ENCODE peak calls at places on chromosomes 1 and 21, in five cellular contexts. L, F, C, N and W are unnamed samples.

GRCh38 chr21:29148535-29148934 is 18.1 kb downstream of the MAP3K7CL start:
- DNase-seq in N (no peak), C (no peak), F (peak), L (no peak), W (no peak)

GRCh38 chr1:19044975-19045831 is 88.7 kb upstream of the IFFO2 start:
- DNase-seq in L (no peak), C (no peak), F (no peak), N (no peak), W (no peak)

GRCh38 chr1:186754542-186755150 is 74.1 kb upstream of the PLA2G4A start:
- DNase-seq in C (no peak), F (no peak), N (no peak), L (no peak), W (no peak)

GRCh38 chr1:91613594-91613993 is 112.9 kb downstream of the CDC7 start:
- DNase-seq in N (no peak), L (no peak), C (no peak), F (peak), W (peak)

GRCh38 chr1:233097546-233098254 is 147.3 kb downstream of the NTPCR start:
- DNase-seq in L (no peak), C (no peak), F (peak), N (no peak), W (peak)

GRCh38 chr21:39700318-39700717 is 44.7 kb upstream of the IGSF5 start:
- DNase-seq in F (no peak), C (no peak), L (no peak), N (no peak), W (no peak)

GRCh38 chr1:11126544-11126943 is 26.9 kb upstream of the EXOSC10 start:
- DNase-seq in F (no peak), L (no peak), C (no peak), N (no peak), W (no peak)

GRCh38 chr1:41795205-41795762 is 123.4 kb downstream of the HIVEP3 start:
- DNase-seq in C (peak), F (peak), N (no peak), L (no peak), W (peak)

GRCh38 chr1:33723251-33723650 is 140.6 kb upstream of the HMGB4 start:
- DNase-seq in F (no peak), L (no peak), N (no peak), C (no peak), W (no peak)

GRCh38 chr21:41098076-41098475 is 69.9 kb upstream of the BACE2 start:
- DNase-seq in N (no peak), C (no peak), F (no peak), L (no peak), W (no peak)

GRCh38 chr1:200362421-200362820 is 47.4 kb downstream of the ZNF281 start:
- DNase-seq in F (no peak), C (no peak), N (no peak), L (peak), W (no peak)

GRCh38 chr1:112522621-112523020 is 13.9 kb downstream of the WNT2B start:
- DNase-seq in L (no peak), F (peak), C (no peak), N (peak), W (peak)

GRCh38 chr1:186967659-186968394 is 139.1 kb downstream of the PLA2G4A start:
- DNase-seq in N (no peak), L (peak), F (peak), C (no peak), W (peak)

GRCh38 chr1:16074217-16074616 is 766 bp upstream of the FAM131C start:
- DNase-seq in C (no peak), N (no peak), F (no peak), L (no peak), W (no peak)

GRCh38 chr1:227789042-227789880 is 26.2 kb upstream of the PRSS38 start:
- DNase-seq in N (no peak), F (no peak), C (no peak), L (peak), W (no peak)

GRCh38 chr1:6300342-6301141 is 39.6 kb upstream of the GPR153 start:
- DNase-seq in N (peak), L (no peak), F (peak), C (no peak), W (peak)

GRCh38 chr1:239566074-239566473 is 179.7 kb downstream of the CHRM3 start:
- DNase-seq in C (no peak), F (no peak), N (no peak), L (no peak), W (peak)

GRCh38 chr1:38873027-38873969 is at the start of gene MYCBP:
- DNase-seq in F (peak), C (peak), N (peak), L (peak), W (peak)
- TF ChIP-seq CTCF in F (no peak), C (no peak), N (no peak), L (no peak), W (no peak)

GRCh38 chr1:205580140-205580922 is 51.5 kb downstream of the ELK4 start:
- DNase-seq in C (no peak), L (no peak), F (no peak), N (no peak), W (no peak)

GRCh38 chr1:205580923-205581180 is 51.0 kb downstream of the ELK4 start:
- DNase-seq in N (no peak), F (no peak), C (no peak), L (no peak), W (no peak)

GRCh38 chr1:205582046-205582445 is 49.8 kb downstream of the ELK4 start:
- DNase-seq in N (no peak), C (no peak), L (no peak), F (no peak), W (no peak)

GRCh38 chr1:205582471-205583291 is 49.1 kb downstream of the ELK4 start:
- DNase-seq in N (no peak), C (no peak), L (no peak), F (no peak), W (no peak)

GRCh38 chr1:205581321-205581980 is 50.4 kb downstream of the ELK4 start:
- DNase-seq in F (no peak), N (no peak), C (no peak), L (no peak), W (no peak)
- H3K27ac ChIP-seq in F (no peak), N (peak), C (no peak), L (no peak), W (no peak)

GRCh38 chr1:20086800-20087199 is 16.8 kb downstream of the PLA2G5 start:
- DNase-seq in L (no peak), N (no peak), C (no peak), F (no peak), W (no peak)
- TF ChIP-seq CTCF in L (no peak), N (no peak), C (no peak), F (no peak), W (no peak)

GRCh38 chr1:158146739-158147138 is 34.0 kb upstream of the CD1D start:
- DNase-seq in N (no peak), F (peak), C (no peak), L (no peak), W (peak)

GRCh38 chr1:158147396-158148353 is 33.0 kb upstream of the CD1D start:
- DNase-seq in L (no peak), C (no peak), F (peak), N (no peak), W (no peak)

GRCh38 chr1:158145173-158145719 is 35.4 kb upstream of the CD1D start:
- DNase-seq in N (peak), L (no peak), C (no peak), F (peak), W (peak)

GRCh38 chr1:158148458-158148857 is 32.2 kb upstream of the CD1D start:
- DNase-seq in C (no peak), N (no peak), F (no peak), L (no peak), W (no peak)

GRCh38 chr1:158146165-158146564 is 34.5 kb upstream of the CD1D start:
- DNase-seq in N (no peak), C (no peak), F (peak), L (no peak), W (peak)
- H3K27ac ChIP-seq in N (no peak), C (no peak), F (peak), L (no peak), W (peak)